ENCODE peak calls at places on chromosomes 7 and 10, in seven cellular contexts. H, L, T, K, B, V and G are unnamed samples.

GRCh38 chr7:88291401-88292173 is 15.1 kb downstream of the STEAP4 start:
- DNase-seq in H (no peak), L (no peak), T (peak), K (no peak), B (no peak), V (no peak), G (peak)

GRCh38 chr10:100867564-100867963 is 45.2 kb upstream of the SLF2 start:
- DNase-seq in H (no peak), L (no peak), T (no peak), K (no peak), B (no peak), V (no peak), G (no peak)

GRCh38 chr10:118045154-118045841 is 1.4 kb downstream of the RAB11FIP2 start:
- DNase-seq in H (no peak), L (no peak), T (no peak), K (no peak), B (no peak), V (no peak), G (no peak)

GRCh38 chr7:6106140-6106904 is 75.1 kb downstream of the ANKRD61 start:
- DNase-seq in H (peak), L (no peak), T (peak), K (no peak), B (no peak), V (peak), G (peak)

GRCh38 chr7:45259966-45260646 is 102.5 kb downstream of the RAMP3 start:
- DNase-seq in H (peak), L (peak), T (peak), K (peak), B (peak), V (peak), G (peak)

GRCh38 chr7:70678621-70679251 is 453.2 kb upstream of the GALNT17 start:
- DNase-seq in H (no peak), L (no peak), T (peak), K (no peak), B (no peak), V (peak), G (no peak)

GRCh38 chr7:2040893-2041270 is 191.9 kb downstream of the MAD1L1 start:
- DNase-seq in H (peak), L (no peak), T (no peak), K (peak), B (no peak), V (no peak), G (no peak)

GRCh38 chr10:4241724-4242345 is 456.8 kb upstream of the KLF6 start:
- DNase-seq in H (peak), L (peak), T (peak), K (no peak), B (no peak), V (peak), G (peak)

GRCh38 chr7:157851501-157852067 is 514.8 kb downstream of the DNAJB6 start:
- DNase-seq in H (peak), L (peak), T (no peak), K (peak), B (no peak), V (no peak), G (peak)

GRCh38 chr10:44908071-44908709 is 2.9 kb upstream of the TMEM72 start:
- DNase-seq in H (peak), L (no peak), T (peak), K (peak), B (no peak), V (peak), G (no peak)

GRCh38 chr10:123133511-123133910 is 2.3 kb upstream of the HMX3 start:
- DNase-seq in H (peak), L (no peak), T (no peak), K (no peak), B (no peak), V (no peak), G (no peak)

GRCh38 chr10:86316274-86316835 is 50.2 kb downstream of the GRID1 start:
- DNase-seq in H (no peak), L (no peak), T (no peak), K (peak), B (no peak), V (no peak), G (no peak)

GRCh38 chr10:14063531-14064317 is 267.0 kb downstream of the FRMD4A start:
- DNase-seq in H (peak), L (no peak), T (peak), K (no peak), B (no peak), V (peak), G (peak)

GRCh38 chr7:113159746-113160339 is 41.5 kb upstream of the SMIM30 start:
- DNase-seq in H (peak), L (peak), T (peak), K (peak), B (peak), V (peak), G (peak)

GRCh38 chr7:151626422-151627115 is 106.9 kb upstream of the RHEB start:
- DNase-seq in H (peak), L (peak), T (no peak), K (peak), B (no peak), V (peak), G (peak)

GRCh38 chr7:117072620-117073118 is 119.4 kb downstream of the ST7 start:
- DNase-seq in H (peak), L (no peak), T (peak), K (no peak), B (no peak), V (peak), G (no peak)

GRCh38 chr7:68505721-68506120 is 1092.6 kb upstream of the AUTS2 start:
- DNase-seq in H (no peak), L (no peak), T (no peak), K (no peak), B (no peak), V (no peak), G (no peak)

GRCh38 chr10:62352356-62352963 is 21.7 kb upstream of the ZNF365 start:
- DNase-seq in H (no peak), L (no peak), T (peak), K (no peak), B (no peak), V (no peak), G (no peak)

GRCh38 chr10:97813311-97813710 is 36.3 kb upstream of the GOLGA7B start:
- DNase-seq in H (no peak), L (no peak), T (no peak), K (no peak), B (no peak), V (no peak), G (no peak)

GRCh38 chr10:60646966-60647796 is 131.1 kb upstream of the CDK1 start:
- DNase-seq in H (peak), L (peak), T (peak), K (no peak), B (no peak), V (peak), G (peak)

GRCh38 chr7:16921644-16922257 is 40.0 kb upstream of the AGR3 start:
- DNase-seq in H (no peak), L (no peak), T (peak), K (no peak), B (no peak), V (no peak), G (no peak)

GRCh38 chr10:8876171-8876570 is 821.7 kb downstream of the GATA3 start:
- DNase-seq in H (no peak), L (no peak), T (no peak), K (no peak), B (no peak), V (no peak), G (no peak)

GRCh38 chr7:89777499-89777898 is 376.8 kb upstream of the STEAP1 start:
- DNase-seq in H (no peak), L (no peak), T (no peak), K (no peak), B (no peak), V (no peak), G (no peak)

GRCh38 chr10:70779685-70780369 is 5.3 kb downstream of the TBATA start:
- DNase-seq in H (no peak), L (no peak), T (no peak), K (no peak), B (no peak), V (no peak), G (peak)

GRCh38 chr7:151682831-151683614 is 163.3 kb upstream of the RHEB start:
- DNase-seq in H (no peak), L (no peak), T (no peak), K (no peak), B (no peak), V (no peak), G (peak)

GRCh38 chr10:99346247-99346646 is 17.1 kb downstream of the CNNM1 start:
- DNase-seq in H (no peak), L (no peak), T (peak), K (no peak), B (no peak), V (peak), G (no peak)

GRCh38 chr7:134750083-134751062 is 29.1 kb upstream of the CALD1 start:
- DNase-seq in H (peak), L (peak), T (peak), K (peak), B (peak), V (no peak), G (peak)

GRCh38 chr10:29370092-29370611 is 81.3 kb downstream of the LYZL1 start:
- DNase-seq in H (no peak), L (no peak), T (no peak), K (no peak), B (no peak), V (no peak), G (no peak)
- H3K4me2 ChIP-seq in H (no peak), L (no peak), T (peak), K (no peak), B (no peak), V (peak), G (no peak)

GRCh38 chr7:41821521-41822213 is 118.8 kb upstream of the INHBA start:
- DNase-seq in H (no peak), L (no peak), T (no peak), K (no peak), B (no peak), V (no peak), G (no peak)

GRCh38 chr7:41826641-41827040 is 123.8 kb upstream of the INHBA start:
- DNase-seq in H (no peak), L (no peak), T (peak), K (no peak), B (no peak), V (no peak), G (no peak)

GRCh38 chr7:41822259-41822658 is 119.4 kb upstream of the INHBA start:
- DNase-seq in H (no peak), L (no peak), T (no peak), K (no peak), B (no peak), V (no peak), G (no peak)

GRCh38 chr7:41825927-41826480 is 123.1 kb upstream of the INHBA start:
- DNase-seq in H (no peak), L (no peak), T (peak), K (no peak), B (no peak), V (no peak), G (no peak)

GRCh38 chr7:41824284-41824683 is 121.4 kb upstream of the INHBA start:
- DNase-seq in H (no peak), L (no peak), T (peak), K (no peak), B (no peak), V (no peak), G (no peak)
- H3K23ac ChIP-seq in H (no peak), L (no peak), T (no peak), K (no peak), B (no peak), V (no peak), G (no peak)

GRCh38 chr10:130368761-130369560 is 232.8 kb downstream of the GLRX3 start:
- DNase-seq in H (no peak), L (no peak), T (no peak), K (no peak), B (no peak), V (no peak), G (no peak)
- H2BK120ac ChIP-seq in H (no peak), L (no peak), T (no peak), K (no peak), B (no peak), V (no peak), G (no peak)

DNA sequence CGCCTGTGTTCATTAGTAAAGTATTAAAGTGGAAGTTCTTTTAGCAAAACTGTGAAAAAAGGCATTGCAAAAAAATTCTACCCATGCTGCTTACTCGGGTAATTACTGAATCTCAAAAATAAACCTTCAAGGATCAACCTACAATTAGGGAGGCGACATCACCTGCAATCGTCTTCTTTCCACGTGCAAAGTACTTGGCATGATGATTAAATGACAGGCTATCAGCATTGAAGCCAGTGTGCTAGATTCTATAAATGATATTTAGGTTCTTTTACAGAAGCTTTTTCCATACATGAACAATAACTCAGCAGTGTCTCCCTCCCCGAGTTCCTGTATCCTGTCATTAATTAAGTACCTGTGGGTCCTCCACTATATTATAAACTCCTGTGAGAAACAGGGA is 105.8 kb downstream of the SFMBT2 start:
- DNase-seq in H (no peak), L (no peak), T (no peak), K (no peak), B (no peak), V (no peak), G (no peak)
- H3K4me2 ChIP-seq in H (no peak), L (no peak), T (no peak), K (no peak), B (no peak), V (no peak), G (no peak)

DNA sequence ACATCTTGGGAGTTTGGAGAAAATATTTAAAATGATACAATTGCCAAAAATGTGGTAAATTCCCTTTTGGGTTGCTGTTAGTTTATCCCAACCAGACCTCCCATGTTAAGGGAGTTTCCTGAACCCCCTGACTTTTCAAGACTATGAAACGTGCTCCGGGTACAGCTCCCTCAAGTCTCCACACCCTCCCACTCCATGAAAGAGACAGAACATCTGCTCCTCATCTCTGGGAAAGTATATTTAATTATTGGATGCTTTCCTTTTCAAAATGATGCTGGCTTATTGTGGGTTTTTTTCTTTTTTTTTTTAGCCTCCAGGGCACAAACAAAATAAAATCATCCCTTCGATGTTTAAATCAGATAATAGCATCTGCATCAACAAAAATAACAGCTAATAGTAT is 534.6 kb upstream of the NRP1 start:
- DNase-seq in H (no peak), L (no peak), T (no peak), K (no peak), B (no peak), V (no peak), G (no peak)
- H3K23ac ChIP-seq in H (no peak), L (no peak), T (no peak), K (no peak), B (no peak), V (no peak), G (no peak)

GRCh38 chr7:120915314-120915713 is 35.3 kb upstream of the ING3 start:
- DNase-seq in H (no peak), L (no peak), T (no peak), K (no peak), B (no peak), V (no peak), G (no peak)

GRCh38 chr7:120920034-120920433 is 30.5 kb upstream of the ING3 start:
- DNase-seq in H (no peak), L (no peak), T (no peak), K (no peak), B (no peak), V (no peak), G (no peak)

GRCh38 chr7:120916538-120916937 is 34.0 kb upstream of the ING3 start:
- DNase-seq in H (no peak), L (no peak), T (no peak), K (no peak), B (no peak), V (no peak), G (no peak)

GRCh38 chr7:120919466-120919865 is 31.1 kb upstream of the ING3 start:
- DNase-seq in H (no peak), L (no peak), T (peak), K (no peak), B (no peak), V (peak), G (no peak)

DNA sequence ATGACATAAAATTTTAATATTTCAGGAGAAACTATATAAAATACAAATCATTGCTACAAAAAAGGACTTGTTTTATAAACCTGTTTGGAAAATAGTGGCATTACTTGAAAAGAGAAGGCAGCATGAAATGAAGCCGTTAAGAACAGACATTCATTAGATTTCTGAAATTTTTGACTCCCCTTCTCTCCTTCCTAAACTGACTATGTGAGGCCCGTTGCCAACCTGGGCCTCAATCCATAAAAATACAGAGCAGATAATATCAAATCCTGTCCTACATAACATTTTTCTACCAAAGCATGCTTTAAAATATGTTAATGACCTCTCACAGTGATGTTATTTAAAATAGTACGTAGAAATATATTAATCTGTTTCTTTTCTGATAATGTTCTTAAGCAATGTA is 34.5 kb upstream of the ING3 start:
- DNase-seq in H (peak), L (no peak), T (no peak), K (no peak), B (no peak), V (no peak), G (no peak)
- H2BK120ac ChIP-seq in H (no peak), L (no peak), T (no peak), K (no peak), B (no peak), V (no peak), G (no peak)

DNA sequence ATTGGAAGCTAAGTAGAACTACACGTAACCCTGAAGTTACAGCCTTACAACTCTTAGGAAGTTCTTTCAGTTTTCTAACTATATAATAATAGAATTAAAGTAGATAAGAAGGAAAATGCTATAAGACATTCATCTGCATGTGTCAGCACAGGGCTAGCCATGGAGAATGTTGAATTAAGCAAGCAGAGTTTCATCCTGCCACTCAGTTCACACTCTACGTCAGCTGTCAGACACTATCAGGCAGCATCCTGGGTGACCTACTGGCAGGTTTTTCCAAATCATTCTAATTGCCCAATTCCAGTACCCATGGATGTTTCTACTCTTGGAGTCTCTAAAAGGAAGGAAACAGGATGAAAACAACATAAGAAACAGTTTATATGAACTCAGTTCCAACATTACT is 45.0 kb upstream of the LRRTM3 start:
- DNase-seq in H (no peak), L (no peak), T (no peak), K (no peak), B (no peak), V (no peak), G (no peak)
- H3K4me2 ChIP-seq in H (no peak), L (no peak), T (no peak), K (no peak), B (no peak), V (no peak), G (no peak)

DNA sequence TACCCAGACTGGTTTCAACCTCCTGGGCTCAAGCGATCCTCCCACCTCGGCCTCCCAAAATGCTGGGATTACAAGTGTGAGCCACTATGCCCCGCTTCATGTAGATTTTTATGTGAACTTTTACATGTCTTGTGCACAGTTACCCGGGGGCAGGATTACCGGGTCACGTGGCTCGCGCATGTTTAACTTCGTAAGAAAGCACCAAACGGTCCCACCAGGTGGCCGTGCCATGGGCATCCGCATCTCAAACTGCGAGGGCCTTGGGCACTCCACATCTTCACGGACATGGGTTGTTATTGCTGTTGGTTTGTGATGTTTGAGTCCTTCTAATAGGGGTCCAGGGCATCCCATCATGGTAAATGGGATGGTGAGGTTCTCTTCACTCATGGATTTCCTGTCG is 636.6 kb upstream of the FOXK1 start:
- DNase-seq in H (no peak), L (no peak), T (no peak), K (no peak), B (no peak), V (no peak), G (no peak)
- H3K23ac ChIP-seq in H (no peak), L (no peak), T (no peak), K (no peak), B (no peak), V (no peak), G (no peak)

GRCh38 chr10:131140606-131141005 is 170.9 kb downstream of the TCERG1L start:
- DNase-seq in H (no peak), L (no peak), T (no peak), K (no peak), B (no peak), V (no peak), G (no peak)
- H2BK120ac ChIP-seq in H (no peak), L (no peak), T (no peak), K (no peak), B (no peak), V (no peak), G (no peak)

GRCh38 chr10:132813001-132813401 is 27.1 kb upstream of the NKX6-2 start:
- DNase-seq in H (no peak), L (no peak), T (no peak), K (no peak), B (no peak), V (no peak), G (no peak)

GRCh38 chr10:132815161-132815857 is 29.4 kb upstream of the NKX6-2 start:
- DNase-seq in H (no peak), L (no peak), T (no peak), K (no peak), B (no peak), V (no peak), G (no peak)

GRCh38 chr10:132813560-132814468 is 27.9 kb upstream of the NKX6-2 start:
- DNase-seq in H (no peak), L (no peak), T (no peak), K (no peak), B (no peak), V (no peak), G (no peak)

GRCh38 chr10:132812544-132812943 is 26.6 kb upstream of the NKX6-2 start:
- DNase-seq in H (no peak), L (no peak), T (no peak), K (no peak), B (no peak), V (no peak), G (no peak)

DNA sequence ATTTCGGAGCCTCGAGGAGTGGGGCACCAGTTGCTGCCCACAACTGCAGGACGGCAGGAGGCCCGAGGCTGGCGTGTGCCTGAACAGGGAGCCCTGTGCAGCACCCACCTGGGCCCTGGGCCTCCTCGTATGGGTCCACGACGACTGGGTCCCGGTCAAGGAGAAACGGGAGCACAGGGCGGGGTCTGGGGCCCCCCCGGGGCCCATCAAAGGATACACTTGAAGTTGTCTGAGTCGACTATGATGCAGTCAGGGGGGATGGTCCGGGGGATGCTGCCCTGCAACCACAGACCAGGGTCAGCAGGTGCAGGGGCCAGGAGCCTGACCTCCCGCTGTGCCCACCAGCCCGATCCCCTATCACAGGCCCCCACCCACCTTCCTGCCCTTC is 28.5 kb upstream of the NKX6-2 start:
- DNase-seq in H (no peak), L (no peak), T (no peak), K (no peak), B (no peak), V (no peak), G (no peak)
- H3K4me2 ChIP-seq in H (no peak), L (no peak), T (no peak), K (no peak), B (no peak), V (no peak), G (no peak)